ENCODE peak calls at places on chromosome 15, in seven cellular contexts. P, H, N, X, O, U and Y are unnamed samples.

GRCh38 chr15:74297867-74298266 is 61.7 kb downstream of the CCDC33 start:
- DNase-seq in X (no peak), N (no peak), P (no peak), O (no peak), H (no peak), U (no peak), Y (no peak)

GRCh38 chr15:81825136-81825535 is 220.7 kb downstream of the MEX3B start:
- DNase-seq in N (no peak), X (no peak), O (no peak), H (no peak), U (no peak), P (no peak), Y (no peak)

GRCh38 chr15:57297163-57297593 is 79.1 kb upstream of the CGNL1 start:
- DNase-seq in X (no peak), O (no peak), U (no peak), P (no peak), H (no peak), N (no peak), Y (no peak)

GRCh38 chr15:60681353-60681752 is 202.4 kb upstream of the ICE2 start:
- DNase-seq in U (no peak), X (no peak), H (no peak), P (no peak), N (no peak), O (no peak), Y (no peak)

GRCh38 chr15:40347559-40348470 is 3.0 kb upstream of the PHGR1 start:
- DNase-seq in X (no peak), H (peak; percentile 89), O (no peak), N (peak; percentile 75), P (no peak), U (no peak), Y (no peak)

GRCh38 chr15:40291088-40291574 is 8.3 kb upstream of the ANKRD63 start:
- DNase-seq in H (peak; percentile 68), N (peak; percentile 85), O (peak; percentile 39), X (peak; percentile 87), P (no peak), U (peak; percentile 19), Y (no peak)

GRCh38 chr15:95594496-95594895 is 736.0 kb upstream of the NR2F2 start:
- DNase-seq in P (no peak), U (no peak), X (no peak), O (no peak), H (no peak), N (no peak), Y (no peak)

GRCh38 chr15:98397411-98397810 is 250.9 kb upstream of the IGF1R start:
- DNase-seq in X (no peak), N (no peak), H (no peak), P (no peak), O (no peak), U (no peak), Y (no peak)

GRCh38 chr15:80473574-80474223 is 69.5 kb downstream of the ARNT2 start:
- DNase-seq in H (no peak), N (no peak), P (no peak), U (no peak), O (no peak), X (peak; percentile 20), Y (no peak)

GRCh38 chr15:72464251-72464650 is 9.9 kb upstream of the ARIH1 start:
- DNase-seq in X (no peak), N (no peak), P (no peak), O (no peak), H (no peak), U (no peak), Y (no peak)

GRCh38 chr15:84905016-84905916 is 20.8 kb downstream of the SLC28A1 start:
- DNase-seq in N (no peak), P (no peak), H (no peak), O (no peak), U (no peak), X (no peak), Y (no peak)

GRCh38 chr15:56838085-56838484 is 80.4 kb upstream of the TCF12 start:
- DNase-seq in U (no peak), N (no peak), H (no peak), P (no peak), O (no peak), X (no peak), Y (no peak)

GRCh38 chr15:68553994-68554715 is 24.6 kb upstream of the CORO2B start:
- DNase-seq in O (peak; percentile 67), P (no peak), N (peak; percentile 86), U (peak; percentile 41), X (peak; percentile 90), H (peak; percentile 65), Y (no peak)

GRCh38 chr15:100291106-100291505 is 50.7 kb downstream of the ADAMTS17 start:
- DNase-seq in N (no peak), O (no peak), X (no peak), H (no peak), P (no peak), U (peak; percentile 10), Y (no peak)

GRCh38 chr15:43541785-43542184 is 24.4 kb downstream of the MAP1A start:
- DNase-seq in P (no peak), U (no peak), X (no peak), N (no peak), H (no peak), O (no peak), Y (no peak)

GRCh38 chr15:33149919-33150318 is 44.6 kb downstream of the FMN1 start:
- DNase-seq in X (no peak), O (no peak), U (no peak), N (no peak), H (no peak), P (no peak), Y (peak; percentile 7)

GRCh38 chr15:33234019-33234418 is 39.5 kb upstream of the FMN1 start:
- DNase-seq in P (no peak), N (peak; percentile 58), O (peak; percentile 25), U (peak; percentile 51), H (no peak), X (peak; percentile 50), Y (no peak)

GRCh38 chr15:98801234-98801561 is 152.9 kb downstream of the IGF1R start:
- DNase-seq in X (peak; percentile 88), U (no peak), N (no peak), O (no peak), P (no peak), H (no peak), Y (no peak)

GRCh38 chr15:63256433-63256884 is 20.9 kb upstream of the APH1B start:
- DNase-seq in P (no peak), X (peak; percentile 41), N (peak; percentile 32), O (no peak), H (no peak), U (peak; percentile 72), Y (no peak)

GRCh38 chr15:85141601-85142185 is 160.0 kb downstream of the PDE8A start:
- DNase-seq in H (no peak), N (no peak), O (no peak), X (no peak), P (peak; percentile 15), U (no peak), Y (no peak)

GRCh38 chr15:44654858-44655257 is 8.6 kb downstream of the SPG11 start:
- DNase-seq in O (no peak), U (peak; percentile 25), X (no peak), P (no peak), H (no peak), N (no peak), Y (peak; percentile 72)

GRCh38 chr15:41806291-41807181 is 21.4 kb upstream of the JMJD7 start:
- DNase-seq in P (no peak), X (peak; percentile 50), O (no peak), N (no peak), H (no peak), U (no peak), Y (no peak)

GRCh38 chr15:70783610-70784021 is 20.3 kb upstream of the UACA start:
- DNase-seq in P (no peak), X (no peak), U (peak; percentile 65), O (no peak), H (peak; percentile 48), N (peak; percentile 69), Y (no peak)

GRCh38 chr15:70778258-70779076 is 15.1 kb upstream of the UACA start:
- DNase-seq in X (no peak), P (peak; percentile 65), O (no peak), N (peak; percentile 42), U (peak; percentile 80), H (no peak), Y (peak; percentile 55)

GRCh38 chr15:70781236-70781635 is 17.9 kb upstream of the UACA start:
- DNase-seq in P (no peak), N (no peak), H (no peak), O (no peak), X (no peak), U (no peak), Y (no peak)

GRCh38 chr15:70787001-70787400 is 23.6 kb upstream of the UACA start:
- DNase-seq in X (no peak), O (no peak), U (no peak), H (no peak), N (no peak), P (no peak), Y (no peak)

GRCh38 chr15:70783041-70783440 is 19.7 kb upstream of the UACA start:
- DNase-seq in N (no peak), U (no peak), H (no peak), X (no peak), P (no peak), O (no peak), Y (no peak)
- TF ChIP-seq CTCF in N (no peak), U (no peak), H (no peak), X (no peak), P (no peak), O (no peak), Y (no peak)

GRCh38 chr15:51971353-51972133 is at the start of gene LEO1:
- DNase-seq in U (peak; percentile 98), P (peak; percentile 70), O (peak; percentile 97), N (peak; percentile 96), X (peak; percentile 99), H (peak; percentile 92), Y (peak; percentile 97)
- TF ChIP-seq CTCF in U (peak; percentile 67), P (peak; percentile 64), O (peak; percentile 42), N (peak; percentile 51), X (peak; percentile 47), H (peak; percentile 63), Y (peak; percentile 60)

DNA sequence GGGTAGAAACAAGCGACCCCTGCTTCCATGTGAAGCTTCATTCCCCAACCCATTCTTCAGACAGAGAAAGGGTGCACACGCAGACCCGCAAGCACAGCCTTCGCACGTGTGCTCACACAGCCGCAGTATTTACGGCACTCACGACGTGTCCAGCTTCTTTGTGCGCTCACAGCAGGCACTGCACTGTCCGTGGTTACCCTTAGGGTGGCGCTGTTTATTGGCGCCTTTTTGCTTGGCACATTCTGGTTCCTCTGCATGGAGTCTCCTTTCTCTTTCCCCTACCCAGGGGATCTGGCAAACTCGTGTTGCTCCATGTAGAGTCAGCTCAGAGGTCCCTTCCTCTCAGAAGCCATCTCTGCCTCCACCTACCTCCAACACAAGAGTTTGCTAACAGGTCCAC is 115.1 kb downstream of the SLCO3A1 start:
- DNase-seq in X (no peak), N (no peak), U (no peak), O (no peak), H (no peak), P (no peak), Y (no peak)
- TF ChIP-seq CTCF in X (peak; percentile 32), N (no peak), U (peak; percentile 49), O (no peak), H (no peak), P (no peak), Y (peak; percentile 9)

DNA sequence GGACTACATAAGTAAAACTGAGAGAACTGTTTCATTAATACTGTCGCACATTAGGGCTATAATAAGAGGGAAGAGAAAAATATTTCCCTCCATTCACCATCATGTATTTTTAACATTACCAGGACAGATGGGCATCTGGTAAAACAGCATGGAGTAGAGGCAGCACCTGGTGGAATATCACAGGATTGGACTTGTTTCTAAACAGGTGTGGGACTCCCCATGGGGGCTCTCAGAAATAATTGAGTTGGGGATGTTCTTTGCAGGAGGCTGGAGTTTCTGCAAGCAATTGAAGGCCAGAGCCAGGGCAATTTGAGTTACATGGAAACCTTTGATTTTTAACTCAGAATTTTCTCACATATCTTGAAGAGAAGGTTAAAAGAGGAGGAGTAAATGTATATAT is 8.4 kb upstream of the MINDY2 start:
- DNase-seq in N (no peak), U (no peak), H (no peak), X (no peak), P (no peak), O (no peak), Y (no peak)
- TF ChIP-seq CTCF in N (no peak), U (no peak), H (no peak), X (no peak), P (no peak), O (no peak), Y (no peak)